ENCODE peak calls at places on chromosomes 16 and 17, in eight cellular contexts. Q, I, A, W, G, L, P and K are unnamed samples.
A peak's percentile ranks its signal among the peaks of the same experiment; 100 is the strongest.

GRCh38 chr17:64470676-64471075 is 21.8 kb downstream of the MILR1 start:
- DNase-seq in I (no peak), A (no peak), G (no peak), Q (no peak), W (no peak), L (no peak), P (no peak), K (no peak)

GRCh38 chr16:15055141-15056053 is 477 bp downstream of the NTAN1 start:
- DNase-seq in I (peak; percentile 60), Q (no peak), P (peak; percentile 30), G (no peak), A (peak; percentile 35), W (peak; percentile 69), L (no peak), K (peak; percentile 52)

GRCh38 chr17:7238418-7239090 is 703 bp downstream of the PHF23 start:
- DNase-seq in W (no peak), A (no peak), P (peak; percentile 65), L (peak; percentile 65), G (no peak), I (peak; percentile 61), Q (no peak), K (no peak)

GRCh38 chr17:30236807-30237206 is 1.3 kb upstream of the SLC6A4 start:
- DNase-seq in G (peak; percentile 29), Q (no peak), L (peak; percentile 84), P (peak; percentile 91), W (peak; percentile 66), A (peak; percentile 25), I (peak; percentile 51), K (peak; percentile 59)

GRCh38 chr16:15777533-15778203 is 79.2 kb downstream of the MYH11 start:
- DNase-seq in L (no peak), A (no peak), W (no peak), I (no peak), Q (no peak), P (peak; percentile 74), G (peak; percentile 10), K (peak; percentile 58)

GRCh38 chr17:40264458-40265185 is 23.1 kb upstream of the CDC6 start:
- DNase-seq in W (no peak), P (no peak), Q (no peak), I (no peak), L (no peak), G (no peak), A (no peak), K (no peak)

GRCh38 chr17:70848785-70849184 is 679.5 kb downstream of the KCNJ2 start:
- DNase-seq in P (no peak), L (no peak), I (no peak), Q (no peak), W (no peak), G (no peak), A (no peak), K (no peak)

GRCh38 chr17:56146005-56146404 is 7.3 kb upstream of the ANKFN1 start:
- DNase-seq in W (no peak), P (no peak), Q (no peak), G (no peak), L (no peak), I (no peak), A (no peak), K (no peak)

GRCh38 chr17:58415371-58416055 is 1.8 kb downstream of the RNF43 start:
- DNase-seq in Q (no peak), P (peak; percentile 38), A (no peak), W (peak; percentile 43), G (peak; percentile 46), L (peak; percentile 70), I (peak; percentile 39), K (peak; percentile 71)

GRCh38 chr16:2934450-2934849 is 22.7 kb downstream of the FLYWCH1 start:
- DNase-seq in L (no peak), A (no peak), Q (no peak), G (no peak), P (no peak), W (no peak), I (no peak), K (no peak)

GRCh38 chr16:52501746-52502145 is 45.2 kb downstream of the TOX3 start:
- DNase-seq in W (no peak), L (no peak), G (no peak), A (no peak), I (no peak), Q (no peak), P (no peak), K (no peak)

DNA sequence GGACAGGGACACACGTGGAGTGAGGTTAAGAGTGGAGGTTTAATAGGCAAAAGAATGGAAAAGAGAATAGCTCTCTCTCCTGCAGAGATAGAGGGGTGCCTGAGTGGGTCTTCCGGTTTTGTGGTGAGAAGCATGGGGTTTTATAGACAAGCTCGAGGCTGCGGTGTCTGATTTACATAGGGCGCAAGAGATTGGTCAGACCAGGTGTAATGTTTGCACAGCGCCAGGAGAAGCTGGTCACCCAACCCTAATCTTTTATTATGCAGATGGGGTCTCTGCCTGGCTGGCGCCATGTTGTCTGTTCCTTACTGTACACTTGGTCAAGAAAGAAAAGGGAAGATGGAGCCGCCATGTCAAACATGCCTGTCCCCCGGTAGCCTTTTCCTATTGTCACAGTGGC is 44.5 kb upstream of the MLYCD start:
- DNase-seq in A (no peak), Q (no peak), G (no peak), I (no peak), P (no peak), W (no peak), L (no peak), K (no peak)
- TF ChIP-seq CTCF in A (no peak), Q (no peak), G (no peak), I (no peak), P (no peak), W (no peak), L (no peak), K (no peak)

GRCh38 chr17:41917957-41918391 is 777 bp downstream of the ACLY start:
- DNase-seq in I (peak; percentile 68), Q (peak; percentile 26), L (no peak), P (no peak), G (peak; percentile 44), A (peak; percentile 61), W (peak; percentile 71), K (peak; percentile 57)
- TF ChIP-seq POLR2A in I (no peak), Q (no peak), L (no peak), P (no peak), G (no peak), A (no peak), W (no peak), K (no peak)

DNA sequence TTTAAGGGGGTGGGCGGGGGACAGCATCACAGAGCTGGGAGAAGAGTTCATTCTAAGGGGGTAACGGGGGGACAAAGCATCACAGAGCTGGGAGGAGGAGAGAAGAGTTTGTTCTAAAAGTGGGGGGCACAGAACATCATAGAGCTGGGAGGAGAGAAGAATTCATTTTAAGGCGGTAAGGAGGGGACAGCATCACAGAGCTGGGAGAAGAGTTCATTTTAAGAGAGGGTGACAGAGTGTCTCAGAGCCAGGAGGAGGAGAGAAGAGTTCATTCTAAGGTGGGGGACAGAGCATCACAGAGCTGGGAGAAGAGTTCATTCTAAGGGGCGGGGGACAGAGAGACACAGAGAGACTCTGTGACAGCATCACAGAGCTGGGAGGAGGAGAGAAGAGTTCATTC is 27.8 kb downstream of the ENDOV start:
- DNase-seq in A (no peak), L (no peak), I (no peak), G (no peak), W (no peak), Q (no peak), P (no peak), K (no peak)
- H3K27ac ChIP-seq in A (no peak overlapping the region), L (no peak overlapping the region), I (no peak overlapping the region), G (no peak overlapping the region), W (no peak overlapping the region), Q (no peak overlapping the region), P (no peak overlapping the region), K (no peak overlapping the region)

GRCh38 chr16:48318630-48319029 is 66.6 kb downstream of the SIAH1 start:
- DNase-seq in A (no peak), Q (no peak), W (peak; percentile 10), P (no peak), L (no peak), I (peak; percentile 40), G (no peak), K (no peak)

GRCh38 chr16:48321307-48322036 is 63.7 kb downstream of the SIAH1 start:
- DNase-seq in I (no peak), L (no peak), W (no peak), Q (no peak), A (no peak), P (no peak), G (no peak), K (no peak)

DNA sequence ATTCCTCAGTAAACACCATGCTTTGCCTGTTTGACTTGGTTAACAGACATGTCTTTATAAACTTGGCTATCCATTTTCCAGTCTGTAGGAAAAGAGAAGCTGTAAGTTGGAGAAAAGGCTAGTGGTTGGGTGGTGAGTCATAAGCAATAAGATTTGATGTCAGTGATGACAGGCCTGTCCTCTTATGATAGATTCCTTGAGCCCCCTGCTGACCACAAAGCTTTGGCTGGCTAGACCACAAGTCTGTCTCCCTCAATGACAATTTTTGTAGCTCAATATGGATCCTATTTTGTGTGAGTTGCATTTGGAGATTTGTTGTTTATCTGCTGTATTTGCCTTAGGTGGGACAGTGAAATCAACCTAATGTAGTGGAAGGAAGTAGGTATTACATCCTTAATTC is 67.6 kb downstream of the SIAH1 start:
- DNase-seq in P (no peak), I (no peak), G (no peak), A (no peak), L (no peak), Q (no peak), W (no peak), K (no peak)
- TF ChIP-seq CTCF in P (no peak), I (no peak), G (peak; percentile 9), A (no peak), L (peak; percentile 7), Q (no peak), W (no peak), K (no peak)

GRCh38 chr16:30948956-30949654 is at the start of gene ORAI3:
- DNase-seq in Q (peak; percentile 68), W (peak; percentile 81), A (peak; percentile 77), L (peak; percentile 83), G (peak; percentile 81), I (peak; percentile 86), P (peak; percentile 53), K (peak; percentile 83)
- TF ChIP-seq POLR2A in Q (no peak), W (peak; percentile 73), A (peak; percentile 33), L (peak; percentile 70), G (peak; percentile 84), I (peak; percentile 77), P (peak; percentile 27), K (peak; percentile 14)

DNA sequence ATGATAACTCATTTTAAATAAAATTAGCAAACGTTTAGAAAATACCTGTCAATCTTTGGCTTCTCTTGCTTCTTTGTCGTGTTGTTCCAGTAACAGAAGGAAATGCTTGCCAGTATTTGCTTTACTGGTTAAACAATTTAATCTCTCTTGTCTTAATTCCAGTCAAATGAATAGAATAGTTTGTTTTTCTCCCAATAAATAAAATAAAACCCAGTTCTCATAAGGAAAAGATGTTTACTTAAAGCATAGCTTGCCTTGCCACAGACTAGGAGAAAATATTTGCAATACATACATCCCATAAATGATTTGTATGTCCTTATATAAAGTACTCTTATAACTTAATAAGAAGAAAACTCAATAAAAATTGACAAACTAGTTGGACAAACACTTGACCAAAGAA is 43.9 kb upstream of the TEKT3 start:
- DNase-seq in G (no peak), L (no peak), I (no peak), Q (no peak), A (no peak), W (no peak), P (no peak), K (no peak)
- H3K27ac ChIP-seq in G (no peak overlapping the region), L (no peak overlapping the region), I (no peak overlapping the region), Q (no peak overlapping the region), A (no peak overlapping the region), W (no peak overlapping the region), P (no peak overlapping the region), K (no peak overlapping the region)